ENCODE peak calls at places on chromosomes 13 and 19, in nine cellular contexts. One of them, this sample, is unnamed.

GRCh38 chr19:17687857-17688784 is at the start of gene UNC13A:
- DNase-seq in ovary: peak
- DNase-seq in heart left ventricle: peak
- DNase-seq in natural killer cell: peak
- DNase-seq in HFF-Myc: no peak
- DNase-seq in endodermal cell: peak
- DNase-seq in occipital lobe: peak
- DNase-seq in activated T-cell treated with anti-CD3 and anti-CD28 coated beads, Interleukin-2, amount 50 U/mL, for 24 hours: peak
- DNase-seq in Kasumi-1: peak
- DNase-seq in this sample: peak

GRCh38 chr19:8363803-8364771 is at the start of gene ANGPTL4:
- DNase-seq in ovary: peak
- DNase-seq in heart left ventricle: peak
- DNase-seq in natural killer cell: no peak
- DNase-seq in HFF-Myc: no peak
- DNase-seq in endodermal cell: peak
- DNase-seq in occipital lobe: no peak
- DNase-seq in activated T-cell treated with anti-CD3 and anti-CD28 coated beads, Interleukin-2, amount 50 U/mL, for 24 hours: peak
- DNase-seq in Kasumi-1: peak
- DNase-seq in this sample: no peak

GRCh38 chr13:109145631-109146030 is 516.2 kb downstream of the MYO16 start:
- DNase-seq in ovary: peak
- DNase-seq in heart left ventricle: peak
- DNase-seq in natural killer cell: no peak
- DNase-seq in HFF-Myc: peak
- DNase-seq in endodermal cell: no peak
- DNase-seq in occipital lobe: no peak
- DNase-seq in activated T-cell treated with anti-CD3 and anti-CD28 coated beads, Interleukin-2, amount 50 U/mL, for 24 hours: no peak
- DNase-seq in Kasumi-1: peak
- DNase-seq in this sample: peak

GRCh38 chr19:54188224-54188871 is 1.0 kb downstream of the MBOAT7 start:
- DNase-seq in ovary: no peak
- DNase-seq in heart left ventricle: no peak
- DNase-seq in natural killer cell: peak
- DNase-seq in HFF-Myc: no peak
- DNase-seq in endodermal cell: peak
- DNase-seq in occipital lobe: no peak
- DNase-seq in activated T-cell treated with anti-CD3 and anti-CD28 coated beads, Interleukin-2, amount 50 U/mL, for 24 hours: peak
- DNase-seq in Kasumi-1: peak
- DNase-seq in this sample: no peak

GRCh38 chr13:100235311-100235901 is 146.5 kb downstream of the PCCA start:
- DNase-seq in ovary: no peak
- DNase-seq in heart left ventricle: no peak
- DNase-seq in natural killer cell: no peak
- DNase-seq in HFF-Myc: peak
- DNase-seq in endodermal cell: no peak
- DNase-seq in occipital lobe: no peak
- DNase-seq in activated T-cell treated with anti-CD3 and anti-CD28 coated beads, Interleukin-2, amount 50 U/mL, for 24 hours: no peak
- DNase-seq in Kasumi-1: peak
- DNase-seq in this sample: no peak

GRCh38 chr13:70523622-70524021 is 415.4 kb upstream of the KLHL1 start:
- DNase-seq in ovary: no peak
- DNase-seq in heart left ventricle: no peak
- DNase-seq in natural killer cell: no peak
- DNase-seq in HFF-Myc: no peak
- DNase-seq in endodermal cell: no peak
- DNase-seq in occipital lobe: no peak
- DNase-seq in activated T-cell treated with anti-CD3 and anti-CD28 coated beads, Interleukin-2, amount 50 U/mL, for 24 hours: no peak
- DNase-seq in Kasumi-1: no peak
- DNase-seq in this sample: no peak

GRCh38 chr13:51584731-51585191 is 499 bp downstream of the WDFY2 start:
- DNase-seq in ovary: no peak
- DNase-seq in heart left ventricle: peak
- DNase-seq in natural killer cell: peak
- DNase-seq in HFF-Myc: no peak
- DNase-seq in endodermal cell: no peak
- DNase-seq in occipital lobe: no peak
- DNase-seq in activated T-cell treated with anti-CD3 and anti-CD28 coated beads, Interleukin-2, amount 50 U/mL, for 24 hours: no peak
- DNase-seq in Kasumi-1: peak
- DNase-seq in this sample: peak

GRCh38 chr19:18469245-18470107 is 31.5 kb upstream of the ISYNA1 start:
- DNase-seq in ovary: peak
- DNase-seq in heart left ventricle: peak
- DNase-seq in natural killer cell: peak
- DNase-seq in HFF-Myc: no peak
- DNase-seq in endodermal cell: peak
- DNase-seq in occipital lobe: no peak
- DNase-seq in activated T-cell treated with anti-CD3 and anti-CD28 coated beads, Interleukin-2, amount 50 U/mL, for 24 hours: peak
- DNase-seq in Kasumi-1: peak
- DNase-seq in this sample: no peak

GRCh38 chr19:29674374-29675119 is 9.3 kb downstream of the PLEKHF1 start:
- DNase-seq in ovary: peak
- DNase-seq in heart left ventricle: peak
- DNase-seq in natural killer cell: no peak
- DNase-seq in HFF-Myc: no peak
- DNase-seq in endodermal cell: no peak
- DNase-seq in occipital lobe: no peak
- DNase-seq in activated T-cell treated with anti-CD3 and anti-CD28 coated beads, Interleukin-2, amount 50 U/mL, for 24 hours: peak
- DNase-seq in Kasumi-1: no peak
- DNase-seq in this sample: peak

GRCh38 chr13:97222934-97223710 is 989 bp downstream of the MBNL2 start:
- DNase-seq in ovary: no peak
- DNase-seq in heart left ventricle: no peak
- DNase-seq in natural killer cell: no peak
- DNase-seq in HFF-Myc: no peak
- DNase-seq in endodermal cell: no peak
- DNase-seq in occipital lobe: no peak
- DNase-seq in activated T-cell treated with anti-CD3 and anti-CD28 coated beads, Interleukin-2, amount 50 U/mL, for 24 hours: no peak
- DNase-seq in Kasumi-1: no peak
- DNase-seq in this sample: no peak

GRCh38 chr13:100297413-100297812 is 208.5 kb downstream of the PCCA start:
- DNase-seq in ovary: no peak
- DNase-seq in heart left ventricle: no peak
- DNase-seq in natural killer cell: no peak
- DNase-seq in HFF-Myc: no peak
- DNase-seq in endodermal cell: no peak
- DNase-seq in occipital lobe: no peak
- DNase-seq in activated T-cell treated with anti-CD3 and anti-CD28 coated beads, Interleukin-2, amount 50 U/mL, for 24 hours: no peak
- DNase-seq in Kasumi-1: no peak
- DNase-seq in this sample: no peak

GRCh38 chr19:1076951-1077350 is 10.0 kb downstream of the ARHGAP45 start:
- DNase-seq in ovary: peak
- DNase-seq in heart left ventricle: peak
- DNase-seq in natural killer cell: peak
- DNase-seq in HFF-Myc: no peak
- DNase-seq in endodermal cell: no peak
- DNase-seq in occipital lobe: no peak
- DNase-seq in activated T-cell treated with anti-CD3 and anti-CD28 coated beads, Interleukin-2, amount 50 U/mL, for 24 hours: peak
- DNase-seq in Kasumi-1: peak
- DNase-seq in this sample: no peak

GRCh38 chr19:1990230-1991017 is 25.1 kb downstream of the BTBD2 start:
- DNase-seq in ovary: peak
- DNase-seq in heart left ventricle: no peak
- DNase-seq in natural killer cell: no peak
- DNase-seq in HFF-Myc: no peak
- DNase-seq in endodermal cell: no peak
- DNase-seq in occipital lobe: no peak
- DNase-seq in activated T-cell treated with anti-CD3 and anti-CD28 coated beads, Interleukin-2, amount 50 U/mL, for 24 hours: no peak
- DNase-seq in Kasumi-1: no peak
- DNase-seq in this sample: no peak

GRCh38 chr19:17779281-17779930 is 15.5 kb upstream of the B3GNT3 start:
- DNase-seq in ovary: peak
- DNase-seq in heart left ventricle: peak
- DNase-seq in natural killer cell: no peak
- DNase-seq in HFF-Myc: no peak
- DNase-seq in endodermal cell: peak
- DNase-seq in occipital lobe: peak
- DNase-seq in activated T-cell treated with anti-CD3 and anti-CD28 coated beads, Interleukin-2, amount 50 U/mL, for 24 hours: no peak
- DNase-seq in Kasumi-1: no peak
- DNase-seq in this sample: peak

GRCh38 chr13:59483441-59484116 is 680.1 kb downstream of the DIAPH3 start:
- DNase-seq in ovary: no peak
- DNase-seq in heart left ventricle: peak
- DNase-seq in natural killer cell: no peak
- DNase-seq in HFF-Myc: no peak
- DNase-seq in endodermal cell: peak
- DNase-seq in occipital lobe: no peak
- DNase-seq in activated T-cell treated with anti-CD3 and anti-CD28 coated beads, Interleukin-2, amount 50 U/mL, for 24 hours: no peak
- DNase-seq in Kasumi-1: no peak
- DNase-seq in this sample: no peak

GRCh38 chr19:47228168-47228936 is 2.6 kb downstream of the BBC3 start:
- DNase-seq in ovary: peak
- DNase-seq in heart left ventricle: peak
- DNase-seq in natural killer cell: peak
- DNase-seq in HFF-Myc: no peak
- DNase-seq in endodermal cell: peak
- DNase-seq in occipital lobe: no peak
- DNase-seq in activated T-cell treated with anti-CD3 and anti-CD28 coated beads, Interleukin-2, amount 50 U/mL, for 24 hours: peak
- DNase-seq in Kasumi-1: no peak
- DNase-seq in this sample: no peak

GRCh38 chr13:83272076-83272475 is 610.2 kb downstream of the SLITRK1 start:
- DNase-seq in ovary: no peak
- DNase-seq in heart left ventricle: no peak
- DNase-seq in natural killer cell: no peak
- DNase-seq in HFF-Myc: no peak
- DNase-seq in endodermal cell: no peak
- DNase-seq in occipital lobe: no peak
- DNase-seq in activated T-cell treated with anti-CD3 and anti-CD28 coated beads, Interleukin-2, amount 50 U/mL, for 24 hours: no peak
- DNase-seq in Kasumi-1: no peak
- DNase-seq in this sample: no peak

GRCh38 chr19:4032436-4032835 is 24.9 kb downstream of the PIAS4 start:
- DNase-seq in ovary: no peak
- DNase-seq in heart left ventricle: no peak
- DNase-seq in natural killer cell: no peak
- DNase-seq in HFF-Myc: no peak
- DNase-seq in endodermal cell: no peak
- DNase-seq in occipital lobe: no peak
- DNase-seq in activated T-cell treated with anti-CD3 and anti-CD28 coated beads, Interleukin-2, amount 50 U/mL, for 24 hours: no peak
- DNase-seq in Kasumi-1: no peak
- DNase-seq in this sample: no peak

GRCh38 chr19:9430444-9430843 is 4.9 kb downstream of the ZNF266 start:
- DNase-seq in ovary: no peak
- DNase-seq in heart left ventricle: no peak
- DNase-seq in natural killer cell: no peak
- DNase-seq in HFF-Myc: no peak
- DNase-seq in endodermal cell: no peak
- DNase-seq in occipital lobe: no peak
- DNase-seq in activated T-cell treated with anti-CD3 and anti-CD28 coated beads, Interleukin-2, amount 50 U/mL, for 24 hours: no peak
- DNase-seq in Kasumi-1: no peak
- DNase-seq in this sample: no peak

GRCh38 chr13:39835253-39835652 is 179.8 kb downstream of the COG6 start:
- DNase-seq in ovary: no peak
- DNase-seq in heart left ventricle: no peak
- DNase-seq in natural killer cell: no peak
- DNase-seq in HFF-Myc: no peak
- DNase-seq in endodermal cell: peak
- DNase-seq in occipital lobe: no peak
- DNase-seq in activated T-cell treated with anti-CD3 and anti-CD28 coated beads, Interleukin-2, amount 50 U/mL, for 24 hours: no peak
- DNase-seq in Kasumi-1: no peak
- DNase-seq in this sample: no peak

GRCh38 chr19:44641460-44641859 is 2.2 kb upstream of the PVR start:
- DNase-seq in ovary: no peak
- DNase-seq in heart left ventricle: no peak
- DNase-seq in natural killer cell: no peak
- DNase-seq in HFF-Myc: no peak
- DNase-seq in endodermal cell: no peak
- DNase-seq in occipital lobe: no peak
- DNase-seq in activated T-cell treated with anti-CD3 and anti-CD28 coated beads, Interleukin-2, amount 50 U/mL, for 24 hours: no peak
- DNase-seq in Kasumi-1: no peak
- DNase-seq in this sample: no peak

GRCh38 chr19:858284-858683 is 1.2 kb upstream of the CFD start:
- DNase-seq in ovary: no peak
- DNase-seq in heart left ventricle: no peak
- DNase-seq in natural killer cell: no peak
- DNase-seq in HFF-Myc: no peak
- DNase-seq in endodermal cell: no peak
- DNase-seq in occipital lobe: no peak
- DNase-seq in activated T-cell treated with anti-CD3 and anti-CD28 coated beads, Interleukin-2, amount 50 U/mL, for 24 hours: no peak
- DNase-seq in Kasumi-1: no peak
- DNase-seq in this sample: no peak

GRCh38 chr19:56174550-56174949 is 1.3 kb upstream of the GALP start:
- DNase-seq in ovary: no peak
- DNase-seq in heart left ventricle: no peak
- DNase-seq in natural killer cell: no peak
- DNase-seq in HFF-Myc: no peak
- DNase-seq in endodermal cell: no peak
- DNase-seq in occipital lobe: no peak
- DNase-seq in activated T-cell treated with anti-CD3 and anti-CD28 coated beads, Interleukin-2, amount 50 U/mL, for 24 hours: no peak
- DNase-seq in Kasumi-1: no peak
- DNase-seq in this sample: no peak

GRCh38 chr19:1177322-1178114 is 3.5 kb upstream of the SBNO2 start:
- DNase-seq in ovary: no peak
- DNase-seq in heart left ventricle: peak
- DNase-seq in natural killer cell: no peak
- DNase-seq in HFF-Myc: peak
- DNase-seq in endodermal cell: peak
- DNase-seq in occipital lobe: no peak
- DNase-seq in activated T-cell treated with anti-CD3 and anti-CD28 coated beads, Interleukin-2, amount 50 U/mL, for 24 hours: no peak
- DNase-seq in Kasumi-1: peak
- DNase-seq in this sample: no peak

GRCh38 chr13:102138635-102139225 is 263.1 kb downstream of the FGF14 start:
- DNase-seq in ovary: no peak
- DNase-seq in heart left ventricle: no peak
- DNase-seq in natural killer cell: no peak
- DNase-seq in HFF-Myc: no peak
- DNase-seq in endodermal cell: no peak
- DNase-seq in occipital lobe: no peak
- DNase-seq in activated T-cell treated with anti-CD3 and anti-CD28 coated beads, Interleukin-2, amount 50 U/mL, for 24 hours: no peak
- DNase-seq in Kasumi-1: no peak
- DNase-seq in this sample: no peak

GRCh38 chr19:56076413-56076998 is 44.6 kb downstream of the ZNF787 start:
- DNase-seq in ovary: peak
- DNase-seq in heart left ventricle: no peak
- DNase-seq in natural killer cell: peak
- DNase-seq in HFF-Myc: peak
- DNase-seq in endodermal cell: peak
- DNase-seq in occipital lobe: no peak
- DNase-seq in activated T-cell treated with anti-CD3 and anti-CD28 coated beads, Interleukin-2, amount 50 U/mL, for 24 hours: peak
- DNase-seq in Kasumi-1: peak
- DNase-seq in this sample: no peak